ENCODE peak calls at places on chromosome 2, in ten cellular contexts. K, A, W, J, F, T, O, X, N and L are unnamed samples.

GRCh38 chr2:105220604-105221003 is 20.9 kb upstream of the GPR45 start:
- DNase-seq in K (no peak), A (no peak), W (no peak), J (no peak), F (no peak), T (no peak), O (no peak), X (no peak), N (no peak), L (no peak)

GRCh38 chr2:241771286-241772062 is 5.1 kb upstream of the GAL3ST2 start:
- DNase-seq in K (peak), A (no peak), W (no peak), J (no peak), F (no peak), T (no peak), O (peak), X (no peak), N (peak), L (peak)

GRCh38 chr2:194176134-194176533 is 1480.9 kb upstream of the SLC39A10 start:
- DNase-seq in K (no peak), A (no peak), W (no peak), J (no peak), F (no peak), T (no peak), O (no peak), X (no peak), N (no peak), L (peak)

GRCh38 chr2:53755022-53755630 is 12.5 kb upstream of the CHAC2 start:
- DNase-seq in K (peak), A (no peak), W (no peak), J (no peak), F (peak), T (no peak), O (peak), X (no peak), N (no peak), L (peak)

GRCh38 chr2:240509667-240510512 is 47.9 kb downstream of the ANKMY1 start:
- DNase-seq in K (no peak), A (no peak), W (no peak), J (no peak), F (no peak), T (no peak), O (peak), X (no peak), N (peak), L (no peak)

GRCh38 chr2:240410808-240411207 is 24.7 kb upstream of the GPC1 start:
- DNase-seq in K (no peak), A (no peak), W (no peak), J (no peak), F (no peak), T (no peak), O (no peak), X (no peak), N (no peak), L (no peak)

GRCh38 chr2:101500860-101501259 is 25.9 kb upstream of the RFX8 start:
- DNase-seq in K (no peak), A (no peak), W (no peak), J (no peak), F (no peak), T (no peak), O (peak), X (peak), N (no peak), L (no peak)

GRCh38 chr2:195017890-195018289 is 639.1 kb upstream of the SLC39A10 start:
- DNase-seq in K (no peak), A (no peak), W (no peak), J (no peak), F (no peak), T (no peak), O (no peak), X (no peak), N (no peak), L (no peak)

GRCh38 chr2:196413821-196414274 is 225.7 kb upstream of the CCDC150 start:
- DNase-seq in K (no peak), A (no peak), W (no peak), J (no peak), F (no peak), T (no peak), O (no peak), X (no peak), N (no peak), L (no peak)

GRCh38 chr2:181262782-181263181 is 194.4 kb upstream of the ITGA4 start:
- DNase-seq in K (no peak), A (no peak), W (no peak), J (no peak), F (no peak), T (no peak), O (no peak), X (no peak), N (no peak), L (no peak)

GRCh38 chr2:232480201-232481190 is 7.1 kb downstream of the ECEL1 start:
- DNase-seq in K (peak), A (no peak), W (no peak), J (no peak), F (no peak), T (no peak), O (no peak), X (no peak), N (no peak), L (peak)

GRCh38 chr2:98743835-98744234 is 12.9 kb upstream of the MGAT4A start:
- DNase-seq in K (no peak), A (no peak), W (no peak), J (no peak), F (no peak), T (no peak), O (no peak), X (no peak), N (no peak), L (no peak)

GRCh38 chr2:39379643-39380524 is 57.2 kb downstream of the MAP4K3 start:
- DNase-seq in K (no peak), A (no peak), W (no peak), J (no peak), F (peak), T (peak), O (peak), X (peak), N (peak), L (no peak)